ENCODE peak calls at places on chromosome 15, in four cellular contexts. O is stimulated activated CD8-positive, alpha-beta memory T cell treated with anti-CD3 and anti-CD28 coated beads, Interleukin-12 subunit alpha, Interleukin-12 subunit beta, amount 100 ng/mL, for 1 hour; L is central memory CD4-positive, alpha-beta T cell; B is AG04450. J is an unnamed sample.

GRCh38 chr15:38129531-38130199 is 123.0 kb upstream of the SPRED1 start:
- DNase-seq in O (no peak), L (no peak), B (peak), J (no peak)

GRCh38 chr15:65217526-65218482 is 6.5 kb upstream of the CILP start:
- DNase-seq in O (no peak), L (no peak), B (no peak), J (no peak)

GRCh38 chr15:42919794-42920280 is 741 bp downstream of the TTBK2 start:
- DNase-seq in O (no peak), L (peak), B (no peak), J (no peak)

GRCh38 chr15:51842852-51843737 is 13.6 kb downstream of the TMOD3 start:
- DNase-seq in O (no peak), L (no peak), B (no peak), J (no peak)

GRCh38 chr15:64634576-64635485 is 140.6 kb downstream of the RBPMS2 start:
- DNase-seq in O (no peak), L (peak), B (no peak), J (no peak)

GRCh38 chr15:75309711-75310110 is 26.2 kb upstream of the COMMD4 start:
- DNase-seq in O (no peak), L (no peak), B (no peak), J (no peak)

GRCh38 chr15:97955040-97955439 is 5.5 kb upstream of the ARRDC4 start:
- DNase-seq in O (no peak), L (no peak), B (no peak), J (no peak)

GRCh38 chr15:91100561-91101355 is 701 bp downstream of the SV2B start:
- DNase-seq in O (no peak), L (no peak), B (no peak), J (no peak)

GRCh38 chr15:71118881-71119632 is 3.8 kb downstream of the THSD4 start:
- DNase-seq in O (no peak), L (no peak), B (no peak), J (no peak)

GRCh38 chr15:80587816-80588456 is 107.2 kb upstream of the ABHD17C start:
- DNase-seq in O (no peak), L (no peak), B (no peak), J (no peak)

GRCh38 chr15:89114974-89115373 is 26.7 kb downstream of the ABHD2 start:
- DNase-seq in O (no peak), L (no peak), B (peak), J (no peak)

GRCh38 chr15:36958611-36959010 is 141.7 kb downstream of the MEIS2 start:
- DNase-seq in O (no peak), L (no peak), B (no peak), J (no peak)

GRCh38 chr15:35460616-35461015 is 85.3 kb downstream of the DPH6 start:
- DNase-seq in O (no peak), L (no peak), B (no peak), J (no peak)

GRCh38 chr15:99275525-99276128 is 24.3 kb downstream of the LRRC28 start:
- DNase-seq in O (no peak), L (no peak), B (no peak), J (no peak)

GRCh38 chr15:77028451-77029165 is 33.7 kb downstream of the PSTPIP1 start:
- DNase-seq in O (no peak), L (no peak), B (no peak), J (no peak)

GRCh38 chr15:100438570-100438969 is 90.2 kb downstream of the CERS3 start:
- DNase-seq in O (no peak), L (no peak), B (no peak), J (peak)

GRCh38 chr15:53447053-53447574 is 312.3 kb downstream of the WDR72 start:
- DNase-seq in O (no peak), L (no peak), B (no peak), J (no peak)

GRCh38 chr15:57429098-57429497 is 52.8 kb downstream of the CGNL1 start:
- DNase-seq in O (no peak), L (no peak), B (no peak), J (no peak)

GRCh38 chr15:58065011-58065444 is 483 bp downstream of the ALDH1A2 start:
- DNase-seq in O (no peak), L (no peak), B (no peak), J (no peak)

GRCh38 chr15:48645558-48646330 is at the start of gene FBN1:
- DNase-seq in O (no peak), L (no peak), B (peak), J (no peak)

GRCh38 chr15:78991476-78991875 is 46.6 kb upstream of the CTSH start:
- DNase-seq in O (no peak), L (no peak), B (peak), J (no peak)

GRCh38 chr15:41473418-41473817 is 20.3 kb upstream of the ITPKA start:
- DNase-seq in O (no peak), L (no peak), B (no peak), J (no peak)

GRCh38 chr15:79440355-79440908 is 8.3 kb downstream of the MINAR1 start:
- DNase-seq in O (no peak), L (no peak), B (no peak), J (no peak)

GRCh38 chr15:67065531-67066005 is at the start of gene SMAD3:
- DNase-seq in O (peak), L (peak), B (peak), J (peak)

GRCh38 chr15:70559223-70559823 is 204.0 kb downstream of the UACA start:
- DNase-seq in O (peak), L (peak), B (no peak), J (peak)

GRCh38 chr15:39125904-39126303 is 455.0 kb upstream of the THBS1 start:
- DNase-seq in O (peak), L (peak), B (no peak), J (peak)

GRCh38 chr15:101140697-101141065 is 111.2 kb downstream of the CHSY1 start:
- DNase-seq in O (no peak), L (no peak), B (no peak), J (no peak)

GRCh38 chr15:86355798-86356197 is 276.1 kb downstream of the AGBL1 start:
- DNase-seq in O (no peak), L (no peak), B (no peak), J (no peak)

GRCh38 chr15:38670142-38671002 is 105.8 kb upstream of the RASGRP1 start:
- DNase-seq in O (peak), L (peak), B (no peak), J (no peak)

GRCh38 chr15:31379577-31379976 is 52.9 kb downstream of the KLF13 start:
- DNase-seq in O (no peak), L (no peak), B (no peak), J (no peak)

GRCh38 chr15:63473007-63473748 is 31.2 kb upstream of the USP3 start:
- DNase-seq in O (no peak), L (peak), B (no peak), J (no peak)

GRCh38 chr15:93524432-93524831 is 435.4 kb upstream of the RGMA start:
- DNase-seq in O (no peak), L (no peak), B (no peak), J (no peak)

GRCh38 chr15:74988007-74988800 is 7.2 kb upstream of the SCAMP5 start:
- DNase-seq in O (no peak), L (no peak), B (no peak), J (peak)

GRCh38 chr15:90063733-90064247 is 38.5 kb downstream of the IDH2 start:
- DNase-seq in O (no peak), L (no peak), B (no peak), J (peak)

GRCh38 chr15:89367485-89368451 is 33.1 kb upstream of the POLG start:
- DNase-seq in O (no peak), L (no peak), B (no peak), J (no peak)